ENCODE peak calls at places on chromosomes 16 and 17, in eight cellular contexts. A is fibroblast of lung, G is kidney epithelial cell, F is uterus, Z is SJSA1, I is lung, X is sigmoid colon, K is neural progenitor cell. Q is an unnamed sample. For H3K36me3, the result is how much of the 10 kb centered on the place peaks cover.

GRCh38 chr16:75317101-75317522 is 65.7 kb upstream of the BCAR1 start:
- DNase-seq in A (no peak), G (no peak), F (no peak), Z (no peak), I (no peak), X (no peak), K (no peak), Q (no peak)

GRCh38 chr16:57592591-57593003 is 35.8 kb upstream of the ADGRG1 start:
- DNase-seq in A (no peak), G (no peak), F (no peak), Z (no peak), I (no peak), X (no peak), K (no peak), Q (no peak)

GRCh38 chr16:3042376-3042775 is 4.0 kb upstream of the MMP25 start:
- DNase-seq in A (no peak), G (no peak), F (no peak), Z (no peak), I (no peak), X (no peak), K (no peak), Q (no peak)

GRCh38 chr17:79023886-79024771 is at the start of gene C1QTNF1:
- DNase-seq in A (peak), G (no peak), F (no peak), Z (peak), I (no peak), X (peak), K (peak), Q (peak)

GRCh38 chr17:78664476-78665384 is 87.5 kb upstream of the DNAH17 start:
- DNase-seq in A (peak), G (no peak), F (no peak), Z (no peak), I (no peak), X (no peak), K (no peak), Q (no peak)

GRCh38 chr17:43713494-43714162 is 45.0 kb downstream of the SOST start:
- DNase-seq in A (no peak), G (no peak), F (no peak), Z (no peak), I (no peak), X (no peak), K (peak), Q (peak)

GRCh38 chr16:24820522-24820921 is 25.2 kb upstream of the SLC5A11 start:
- DNase-seq in A (no peak), G (no peak), F (no peak), Z (no peak), I (no peak), X (no peak), K (no peak), Q (no peak)

GRCh38 chr17:41733348-41734138 is 900 bp downstream of the HAP1 start:
- DNase-seq in A (no peak), G (no peak), F (no peak), Z (no peak), I (no peak), X (no peak), K (peak), Q (no peak)

GRCh38 chr16:81036751-81037350 is 1.2 kb downstream of the ATMIN start:
- DNase-seq in A (no peak), G (no peak), F (no peak), Z (no peak), I (no peak), X (no peak), K (no peak), Q (no peak)

GRCh38 chr17:75364078-75364477 is 41.4 kb downstream of the GRB2 start:
- DNase-seq in A (peak), G (peak), F (no peak), Z (no peak), I (no peak), X (no peak), K (no peak), Q (no peak)

GRCh38 chr17:34361478-34362061 is 1.5 kb downstream of the CCL1 start:
- DNase-seq in A (peak), G (peak), F (peak), Z (peak), I (peak), X (peak), K (peak), Q (peak)

GRCh38 chr16:84648595-84649510 is 542 bp downstream of the KLHL36 start:
- DNase-seq in A (peak), G (no peak), F (peak), Z (no peak), I (peak), X (peak), K (peak), Q (peak)

GRCh38 chr16:79519448-79519847 is 81.1 kb downstream of the MAF start:
- DNase-seq in A (no peak), G (no peak), F (no peak), Z (no peak), I (no peak), X (peak), K (no peak), Q (peak)

GRCh38 chr16:31402687-31403086 is 9.6 kb downstream of the ITGAD start:
- DNase-seq in A (no peak), G (no peak), F (no peak), Z (no peak), I (no peak), X (no peak), K (no peak), Q (no peak)

GRCh38 chr17:20053343-20053964 is 44.3 kb downstream of the SPECC1 start:
- DNase-seq in A (no peak), G (no peak), F (no peak), Z (no peak), I (no peak), X (no peak), K (no peak), Q (no peak)

GRCh38 chr16:88924834-88925539 is 52.0 kb downstream of the CBFA2T3 start:
- DNase-seq in A (peak), G (peak), F (peak), Z (peak), I (no peak), X (no peak), K (peak), Q (peak)

GRCh38 chr17:13922885-13923284 is 146.4 kb upstream of the COX10 start:
- DNase-seq in A (no peak), G (no peak), F (no peak), Z (no peak), I (no peak), X (no peak), K (no peak), Q (peak)

GRCh38 chr16:70730016-70730415 is 44.2 kb upstream of the MTSS2 start:
- DNase-seq in A (no peak), G (no peak), F (no peak), Z (no peak), I (no peak), X (no peak), K (peak), Q (no peak)
- H3K36me3 ChIP-seq in A (under half), G (under half), F (under half), Z (under half), I (under half), X (under half), K (under half), Q (under half)

GRCh38 chr16:1371054-1371978 is 19.6 kb downstream of the GNPTG start:
- DNase-seq in A (no peak), G (no peak), F (no peak), Z (no peak), I (no peak), X (no peak), K (no peak), Q (no peak)

GRCh38 chr16:1374418-1375297 is 22.9 kb downstream of the GNPTG start:
- DNase-seq in A (no peak), G (no peak), F (no peak), Z (no peak), I (no peak), X (no peak), K (no peak), Q (no peak)

GRCh38 chr16:1375741-1376410 is 24.1 kb downstream of the GNPTG start:
- DNase-seq in A (no peak), G (no peak), F (no peak), Z (no peak), I (no peak), X (no peak), K (no peak), Q (no peak)

GRCh38 chr16:1375298-1375640 is 23.5 kb downstream of the GNPTG start:
- DNase-seq in A (no peak), G (no peak), F (no peak), Z (no peak), I (no peak), X (no peak), K (no peak), Q (no peak)

DNA sequence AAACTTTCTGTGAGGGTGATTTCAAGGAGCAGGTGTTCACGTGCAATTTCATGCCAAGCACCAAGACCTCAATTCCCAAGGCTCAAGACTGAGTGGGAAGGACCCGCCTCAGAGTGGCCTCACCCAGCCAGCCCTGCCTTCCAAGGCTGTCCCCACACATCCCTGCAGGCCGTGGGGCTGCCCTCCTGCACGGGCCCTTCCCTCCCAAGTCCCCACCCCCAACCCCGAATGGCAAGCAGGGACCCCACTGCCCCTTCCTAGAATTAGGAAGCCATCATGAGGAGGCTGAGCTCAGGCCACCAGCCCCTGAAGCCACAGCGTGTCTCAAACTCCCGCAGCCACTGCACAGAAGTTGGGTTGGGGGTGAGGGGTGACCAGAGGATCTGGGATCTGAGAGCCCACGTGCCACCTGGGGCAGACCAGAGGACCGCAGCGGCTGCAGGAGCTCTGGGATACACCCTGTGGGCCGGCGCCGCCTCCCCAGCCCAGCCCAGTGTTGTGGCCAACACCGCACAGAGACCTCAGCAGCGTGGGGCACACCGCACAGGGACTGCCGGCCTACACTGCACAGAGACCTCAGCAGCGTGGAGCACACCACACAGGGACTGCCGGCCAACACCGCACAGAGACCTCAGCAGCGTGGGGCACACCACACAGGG is 20.7 kb downstream of the GNPTG start:
- DNase-seq in A (no peak), G (no peak), F (no peak), Z (no peak), I (no peak), X (no peak), K (no peak), Q (no peak)
- H3K4me3 ChIP-seq in A (no peak), G (no peak), F (no peak), Z (no peak), I (no peak), X (no peak), K (no peak), Q (no peak)

GRCh38 chr17:60493847-60494321 is 32.2 kb downstream of the APPBP2 start:
- DNase-seq in A (no peak), G (no peak), F (no peak), Z (no peak), I (no peak), X (no peak), K (no peak), Q (no peak)

GRCh38 chr17:60495260-60495659 is 30.8 kb downstream of the APPBP2 start:
- DNase-seq in A (no peak), G (no peak), F (no peak), Z (no peak), I (no peak), X (no peak), K (no peak), Q (no peak)

GRCh38 chr17:60501589-60501988 is 24.5 kb downstream of the APPBP2 start:
- DNase-seq in A (no peak), G (no peak), F (no peak), Z (no peak), I (no peak), X (no peak), K (no peak), Q (no peak)

GRCh38 chr17:60491771-60492170 is 34.3 kb downstream of the APPBP2 start:
- DNase-seq in A (no peak), G (no peak), F (no peak), Z (no peak), I (no peak), X (no peak), K (no peak), Q (no peak)

DNA sequence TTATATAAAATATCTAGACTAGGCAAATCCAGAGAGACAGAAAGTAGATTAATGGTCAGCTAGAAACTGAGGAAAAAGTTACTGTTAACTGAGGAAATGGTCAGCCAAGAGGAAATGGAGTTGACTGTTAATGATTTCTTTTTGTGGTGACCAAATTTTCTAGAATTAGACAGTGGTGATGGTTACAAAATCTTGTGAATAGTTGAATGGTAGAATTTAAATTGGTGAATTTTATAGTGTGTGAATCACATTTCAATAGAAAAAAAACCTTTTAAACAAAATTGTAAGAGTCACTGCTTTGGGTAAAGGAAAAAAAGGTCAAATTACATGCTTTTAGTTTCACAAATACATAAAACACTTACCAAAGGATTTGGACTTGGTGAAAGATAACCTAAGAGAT is 30.0 kb downstream of the APPBP2 start:
- DNase-seq in A (no peak), G (no peak), F (no peak), Z (no peak), I (no peak), X (no peak), K (no peak), Q (no peak)
- H3K36me3 ChIP-seq in A (under half), G (under half), F (under half), Z (half or more), I (under half), X (under half), K (half or more), Q (under half)

GRCh38 chr17:65697661-65698060 is 136.2 kb upstream of the AXIN2 start:
- DNase-seq in A (no peak), G (no peak), F (no peak), Z (no peak), I (no peak), X (no peak), K (no peak), Q (no peak)

GRCh38 chr17:65696739-65697394 is 135.4 kb upstream of the AXIN2 start:
- DNase-seq in A (peak), G (no peak), F (peak), Z (peak), I (no peak), X (no peak), K (no peak), Q (no peak)

GRCh38 chr17:65699459-65699858 is 138.0 kb upstream of the AXIN2 start:
- DNase-seq in A (no peak), G (no peak), F (no peak), Z (no peak), I (no peak), X (no peak), K (no peak), Q (no peak)

GRCh38 chr17:65694601-65695000 is 133.2 kb upstream of the AXIN2 start:
- DNase-seq in A (peak), G (no peak), F (no peak), Z (no peak), I (no peak), X (no peak), K (no peak), Q (no peak)

DNA sequence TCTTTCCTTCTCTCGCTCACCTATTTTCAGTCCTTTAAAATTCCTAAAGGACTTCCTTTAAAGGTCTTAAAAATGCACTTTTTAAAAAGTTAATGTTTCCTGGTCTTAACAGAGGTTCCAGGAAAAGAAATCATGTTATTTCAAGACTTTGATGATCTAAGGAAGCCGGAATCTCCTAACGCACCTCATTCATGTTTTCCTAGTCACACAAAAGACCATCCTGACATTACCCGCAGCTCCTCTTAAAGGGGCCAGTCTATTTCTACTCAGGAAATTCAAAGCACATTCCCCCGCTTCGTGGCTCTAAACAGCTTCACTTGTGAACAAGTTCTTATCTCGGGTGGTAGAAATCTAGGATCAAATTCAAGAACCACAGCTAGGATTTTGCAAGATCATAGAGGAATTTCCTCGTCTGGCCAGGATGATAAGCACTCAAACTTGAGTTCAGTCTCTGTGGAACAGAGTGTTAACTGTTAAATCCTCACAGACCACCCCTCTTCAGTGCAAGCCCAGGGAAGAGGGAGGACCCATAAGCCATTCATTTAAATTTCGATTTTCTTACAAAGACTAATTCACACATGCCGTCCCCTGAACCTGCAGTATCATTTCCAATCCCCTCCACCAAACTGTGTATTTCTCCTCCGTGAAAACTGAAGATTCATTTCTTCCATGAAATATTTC is 137.1 kb upstream of the AXIN2 start:
- DNase-seq in A (peak), G (peak), F (no peak), Z (no peak), I (peak), X (no peak), K (peak), Q (no peak)
- H3K4me3 ChIP-seq in A (peak), G (no peak), F (no peak), Z (peak), I (no peak), X (no peak), K (peak), Q (no peak)

GRCh38 chr17:67492824-67493490 is 115.9 kb downstream of the PITPNC1 start:
- DNase-seq in A (no peak), G (no peak), F (no peak), Z (no peak), I (no peak), X (no peak), K (no peak), Q (no peak)
- H3K36me3 ChIP-seq in A (under half), G (under half), F (under half), Z (under half), I (under half), X (under half), K (under half), Q (under half)

GRCh38 chr16:48353565-48354163 is 31.5 kb downstream of the SIAH1 start:
- DNase-seq in A (peak), G (peak), F (peak), Z (peak), I (peak), X (peak), K (peak), Q (no peak)
- H3K4me3 ChIP-seq in A (no peak), G (no peak), F (no peak), Z (no peak), I (no peak), X (no peak), K (no peak), Q (no peak)